ENCODE peak calls at places on chromosome 12, in eight cellular contexts. T is CD4-positive, alpha-beta T cell; A is coronary artery; W is GM13977; L is T-cell; Q is HuH-7; S is Ammon's horn; X is posterior vena cava. P is an unnamed sample.
A peak's percentile ranks its signal among the peaks of the same experiment; 100 is the strongest.

GRCh38 chr12:56451147-56451546 is 1.9 kb upstream of the TIMELESS start:
- DNase-seq in S (no peak), W (no peak), L (no peak), Q (no peak), A (no peak), X (no peak), T (no peak), P (no peak)

GRCh38 chr12:69623970-69624369 is 13.3 kb upstream of the LRRC10 start:
- DNase-seq in X (no peak), Q (no peak), L (no peak), A (no peak), S (no peak), W (no peak), T (no peak), P (no peak)

GRCh38 chr12:16946691-16947090 is 340.7 kb upstream of the LMO3 start:
- DNase-seq in S (no peak), A (no peak), L (no peak), W (no peak), X (no peak), Q (no peak), T (no peak), P (no peak)

GRCh38 chr12:13436182-13436581 is 239.7 kb downstream of the EMP1 start:
- DNase-seq in T (no peak), W (no peak), S (no peak), Q (no peak), L (no peak), A (no peak), X (no peak), P (no peak)

GRCh38 chr12:110279976-110280783 is 867 bp upstream of the ATP2A2 start:
- DNase-seq in W (peak; percentile 67), X (peak; percentile 86), S (peak; percentile 51), T (peak; percentile 31), A (peak; percentile 83), L (peak; percentile 30), Q (peak; percentile 58), P (no peak)

GRCh38 chr12:103249614-103250013 is 246.2 kb downstream of the C12orf42 start:
- DNase-seq in W (no peak), L (no peak), A (no peak), S (no peak), T (no peak), X (no peak), Q (no peak), P (no peak)

GRCh38 chr12:93979189-93979588 is 169.2 kb upstream of the PLXNC1 start:
- DNase-seq in S (no peak), A (no peak), L (no peak), Q (no peak), T (no peak), X (no peak), W (peak; percentile 19), P (no peak)

GRCh38 chr12:116267948-116268347 is 9.5 kb downstream of the MED13L start:
- DNase-seq in S (no peak), W (no peak), A (no peak), L (no peak), X (no peak), Q (no peak), T (no peak), P (no peak)

GRCh38 chr12:15256760-15257159 is 35.5 kb upstream of the RERG start:
- DNase-seq in Q (no peak), W (no peak), X (no peak), L (no peak), T (no peak), A (no peak), S (no peak), P (no peak)

GRCh38 chr12:82413994-82414393 is 55.7 kb downstream of the METTL25 start:
- DNase-seq in S (no peak), W (no peak), T (no peak), X (no peak), L (no peak), Q (no peak), A (no peak), P (no peak)

GRCh38 chr12:59079472-59079871 is 159.2 kb upstream of the LRIG3 start:
- DNase-seq in S (no peak), T (no peak), Q (no peak), W (no peak), X (no peak), A (no peak), L (no peak), P (no peak)

GRCh38 chr12:65355461-65355860 is 77.0 kb downstream of the MSRB3 start:
- DNase-seq in L (no peak), W (no peak), T (no peak), X (no peak), S (no peak), A (no peak), Q (no peak), P (no peak)